ENCODE peak calls at places on chromosomes 12 and 14, in nine cellular contexts. B, O, Q, C, H, Y, T, M and X are unnamed samples.
A peak's percentile ranks its signal among the peaks of the same experiment; 100 is the strongest.

GRCh38 chr12:7032990-7033389 is 14.7 kb upstream of the LPCAT3 start:
- DNase-seq in O (no peak), H (no peak), Q (no peak), C (no peak), B (no peak), M (no peak), T (no peak), Y (no peak), X (no peak)

GRCh38 chr12:66688836-66689439 is 10.1 kb upstream of the GRIP1 start:
- DNase-seq in T (no peak), O (peak; percentile 90), C (peak; percentile 17), M (no peak), Q (no peak), Y (no peak), B (no peak), H (peak; percentile 58), X (peak; percentile 28)

GRCh38 chr12:104164635-104165034 is 26.6 kb upstream of the NFYB start:
- DNase-seq in O (no peak), M (no peak), H (no peak), C (no peak), B (no peak), Q (no peak), T (no peak), Y (no peak), X (no peak)

GRCh38 chr12:12323606-12324005 is 26.4 kb downstream of the MANSC1 start:
- DNase-seq in B (no peak), Q (no peak), T (no peak), M (no peak), Y (no peak), O (no peak), H (no peak), C (no peak), X (no peak)

GRCh38 chr12:97404549-97404948 is 58.1 kb upstream of the RMST start:
- DNase-seq in T (no peak), M (no peak), H (peak; percentile 40), B (no peak), Y (no peak), O (peak; percentile 51), C (peak; percentile 11), Q (no peak), X (peak; percentile 32)

GRCh38 chr12:1799882-1800645 is 20.3 kb upstream of the LRTM2 start:
- DNase-seq in T (peak; percentile 58), Q (peak; percentile 61), O (no peak), H (no peak), B (no peak), M (no peak), Y (no peak), C (no peak), X (no peak)

GRCh38 chr12:7019043-7019569 is 830 bp upstream of the LPCAT3 start:
- DNase-seq in B (no peak), O (no peak), M (no peak), Q (no peak), H (no peak), T (no peak), Y (no peak), C (no peak), X (peak; percentile 10)

GRCh38 chr12:49864817-49865090 is 21.8 kb upstream of the BCDIN3D start:
- DNase-seq in T (no peak), O (no peak), Y (no peak), M (no peak), H (no peak), B (no peak), C (no peak), Q (no peak), X (no peak)

GRCh38 chr12:65163755-65164154 is 5.6 kb upstream of the LEMD3 start:
- DNase-seq in M (no peak), Y (no peak), O (no peak), C (no peak), B (no peak), T (no peak), Q (no peak), H (no peak), X (no peak)

GRCh38 chr12:78959556-78959955 is 95.0 kb downstream of the SYT1 start:
- DNase-seq in M (no peak), C (no peak), Y (no peak), Q (no peak), T (no peak), B (no peak), H (no peak), O (no peak), X (peak; percentile 49)

GRCh38 chr12:13195244-13195643 is 1.3 kb upstream of the EMP1 start:
- DNase-seq in H (peak; percentile 81), T (no peak), Y (no peak), M (no peak), Q (no peak), C (no peak), B (no peak), O (no peak), X (no peak)

DNA sequence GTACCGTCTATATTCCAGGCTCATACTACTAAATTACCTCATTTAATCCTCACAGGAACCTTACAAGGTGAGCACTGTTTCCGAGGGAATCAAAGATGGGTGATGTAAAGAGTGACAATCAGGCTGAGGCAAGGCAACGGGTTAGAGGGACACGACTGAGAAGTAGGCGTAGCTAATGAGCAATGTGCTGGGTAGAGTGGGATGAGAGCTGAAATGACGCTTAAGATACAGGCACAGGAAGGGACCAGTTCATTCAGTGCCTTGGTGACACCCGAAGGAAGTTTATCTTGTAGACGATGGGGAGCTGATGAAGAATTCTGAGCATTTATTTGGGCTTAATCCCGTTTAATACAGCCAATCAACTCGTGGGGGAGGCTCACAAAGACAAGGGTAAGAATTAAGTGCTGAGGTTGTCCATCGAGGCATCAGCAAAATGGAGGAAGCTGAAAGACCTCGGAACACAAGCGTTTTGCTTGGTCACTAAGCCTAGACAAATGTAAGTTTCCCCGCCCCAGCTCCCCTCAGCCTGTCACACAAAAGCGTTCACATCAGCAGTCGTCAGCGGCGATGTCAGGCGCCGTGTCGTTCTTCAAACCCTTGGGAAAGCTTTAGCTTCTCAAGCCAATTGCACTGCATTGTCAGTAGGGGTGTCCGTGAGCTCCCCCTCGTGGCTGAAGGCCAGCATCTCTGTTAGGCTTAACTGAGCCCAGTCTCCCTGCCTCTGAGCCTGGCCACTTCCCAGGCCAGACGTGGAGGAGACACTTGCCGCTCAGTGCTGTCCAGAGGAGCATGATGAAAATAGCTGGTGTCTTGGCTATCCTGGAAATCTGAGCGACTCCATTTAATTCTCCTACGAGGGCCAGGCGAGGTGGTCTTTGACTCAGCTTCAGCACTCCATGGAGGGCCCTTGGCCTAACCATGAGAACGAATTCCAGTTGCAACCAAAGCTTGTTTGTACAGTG is 288.5 kb upstream of the G2E3 start:
- DNase-seq in H (peak; percentile 72), C (peak; percentile 76), Q (peak; percentile 87), T (peak; percentile 86), O (peak; percentile 53), Y (no peak), B (peak; percentile 61), M (peak; percentile 50), X (peak; percentile 92)
- H3K4me3 ChIP-seq in H (no peak overlapping the region), C (no peak overlapping the region), Q (peak overlapping the region; percentile 20), T (no peak overlapping the region), O (no peak overlapping the region), Y (no peak overlapping the region), B (peak overlapping the region; percentile 33), M (no peak overlapping the region), X (peak overlapping the region; percentile 75)

DNA sequence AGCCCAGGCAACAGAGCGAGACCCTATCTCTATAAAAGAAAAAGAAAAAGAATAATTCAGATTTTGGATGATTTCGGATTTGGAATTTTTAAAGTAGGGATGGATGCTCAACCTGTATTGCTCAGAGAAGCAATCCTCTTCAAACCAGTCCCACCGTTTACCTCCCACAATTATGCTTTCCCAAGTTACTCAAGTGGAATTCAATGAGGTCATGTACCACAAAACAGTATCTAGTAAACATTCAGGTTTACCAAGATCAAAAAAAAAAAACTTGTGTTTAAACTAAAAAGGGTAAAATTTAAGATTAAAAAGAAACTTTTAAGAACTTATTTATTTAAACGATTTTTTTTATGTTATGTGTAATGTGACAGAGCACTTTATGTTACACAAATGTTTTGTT is 2.5 kb downstream of the KDM5A start:
- DNase-seq in C (no peak), M (no peak), H (peak; percentile 66), T (no peak), Q (no peak), O (no peak), Y (no peak), B (no peak), X (peak; percentile 43)
- H3K4me3 ChIP-seq in C (no peak overlapping the region), M (peak overlapping the region; percentile 79), H (no peak overlapping the region), T (peak overlapping the region; percentile 86), Q (peak overlapping the region; percentile 79), O (peak overlapping the region; percentile 83), Y (no peak overlapping the region), B (peak overlapping the region; percentile 93), X (peak overlapping the region; percentile 97)

GRCh38 chr14:105484069-105484996 is 2.4 kb upstream of the CRIP1 start:
- DNase-seq in O (no peak), M (no peak), B (no peak), C (peak; percentile 84), H (no peak), Y (no peak), T (no peak), Q (peak; percentile 95), X (peak; percentile 32)

GRCh38 chr14:105486333-105486973 is at the start of gene CRIP1:
- DNase-seq in Y (no peak), O (no peak), M (no peak), B (no peak), T (no peak), Q (no peak), H (no peak), C (peak; percentile 26), X (no peak)

GRCh38 chr14:105486974-105487448 is 325 bp downstream of the CRIP1 start:
- DNase-seq in M (no peak), B (no peak), T (no peak), H (no peak), Q (peak; percentile 94), C (peak; percentile 86), Y (no peak), O (no peak), X (no peak)

GRCh38 chr14:105484997-105485393 is 1.7 kb upstream of the CRIP1 start:
- DNase-seq in Y (no peak), M (no peak), H (no peak), T (no peak), O (no peak), C (no peak), Q (no peak), B (no peak), X (no peak)

GRCh38 chr14:105485720-105486332 is 860 bp upstream of the CRIP1 start:
- DNase-seq in C (peak; percentile 58), O (no peak), Q (no peak), B (no peak), Y (no peak), T (no peak), M (no peak), H (no peak), X (no peak)
- H3K4me3 ChIP-seq in C (no peak overlapping the region), O (no peak overlapping the region), Q (peak overlapping the region; percentile 82), B (no peak overlapping the region), Y (no peak overlapping the region), T (no peak overlapping the region), M (no peak overlapping the region), H (no peak overlapping the region), X (no peak overlapping the region)

DNA sequence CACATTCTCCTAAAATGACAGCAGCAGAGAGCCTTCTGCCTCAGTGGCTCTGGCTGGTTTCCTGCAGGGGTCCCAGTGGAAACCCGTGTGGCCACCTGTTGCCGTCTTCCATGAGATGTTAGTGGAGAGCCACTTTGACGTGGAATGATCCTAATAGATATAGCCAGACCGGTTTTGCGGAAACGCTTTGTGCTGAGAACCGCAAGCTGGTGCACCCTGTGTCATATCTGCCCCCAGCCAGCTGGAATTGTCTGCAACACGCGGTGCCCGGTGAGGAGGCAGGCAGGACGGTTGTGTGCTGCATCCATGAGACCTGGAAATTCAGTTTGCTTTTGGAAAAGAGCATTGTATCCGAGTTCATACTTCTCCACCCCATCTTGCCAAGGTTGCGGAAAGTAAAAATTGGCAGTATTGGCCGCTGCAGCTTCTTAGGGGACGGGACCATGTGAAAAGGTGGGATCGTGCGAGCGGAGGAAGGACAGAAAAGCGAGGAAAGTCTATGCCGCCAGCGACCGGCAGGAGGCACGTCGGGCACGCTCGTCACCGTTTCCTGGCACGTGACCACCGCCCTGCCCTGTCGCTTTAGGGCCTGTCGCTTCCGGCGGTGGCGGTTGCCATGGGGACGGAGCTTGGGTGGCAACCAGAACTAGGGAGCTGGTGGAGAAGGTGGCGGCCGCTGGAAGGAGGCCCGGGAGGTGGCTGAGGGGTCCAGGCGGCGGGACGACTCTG is at the start of gene CFAP251:
- DNase-seq in H (peak; percentile 71), O (peak; percentile 96), Q (peak; percentile 98), T (peak; percentile 99), B (no peak), M (peak; percentile 47), C (peak; percentile 90), Y (peak; percentile 73), X (no peak)
- H3K4me3 ChIP-seq in H (peak within 1 kb of the TSS; percentile 54), O (peak within 1 kb of the TSS; percentile 69), Q (peak within 1 kb of the TSS; percentile 43), T (peak within 1 kb of the TSS; percentile 56), B (peak within 1 kb of the TSS; percentile 1), M (peak within 1 kb of the TSS; percentile 12), C (no peak within 1 kb of the TSS), Y (peak within 1 kb of the TSS; percentile 7), X (no peak within 1 kb of the TSS)